ENCODE peak calls at places on chromosomes 7 and 10, in five cellular contexts. J, V, O, Y and U are unnamed samples.

GRCh38 chr7:107506683-107507339 is 37.0 kb downstream of the GPR22 start:
- DNase-seq in J (peak), V (no peak), O (no peak), Y (peak), U (no peak)

GRCh38 chr10:129761981-129762956 is 201.8 kb downstream of the EBF3 start:
- DNase-seq in J (peak), V (no peak), O (no peak), Y (no peak), U (no peak)

GRCh38 chr10:83680470-83680891 is 458.8 kb upstream of the GHITM start:
- DNase-seq in J (no peak), V (peak), O (no peak), Y (no peak), U (no peak)

GRCh38 chr10:101919026-101919784 is 75.6 kb upstream of the KCNIP2 start:
- DNase-seq in J (no peak), V (no peak), O (no peak), Y (no peak), U (no peak)

GRCh38 chr10:132862485-132863420 is 76.8 kb upstream of the NKX6-2 start:
- DNase-seq in J (peak), V (no peak), O (no peak), Y (no peak), U (no peak)

GRCh38 chr7:2431260-2431867 is 28.0 kb downstream of the CHST12 start:
- DNase-seq in J (no peak), V (peak), O (peak), Y (no peak), U (no peak)

GRCh38 chr10:30413996-30414576 is 19.9 kb upstream of the MAP3K8 start:
- DNase-seq in J (no peak), V (peak), O (peak), Y (peak), U (no peak)

GRCh38 chr7:2968176-2968575 is 75.5 kb downstream of the CARD11 start:
- DNase-seq in J (no peak), V (no peak), O (no peak), Y (no peak), U (no peak)

GRCh38 chr10:12559578-12560178 is 210.3 kb downstream of the CAMK1D start:
- DNase-seq in J (no peak), V (no peak), O (no peak), Y (no peak), U (no peak)

GRCh38 chr7:114432627-114433026 is 18.0 kb downstream of the FOXP2 start:
- DNase-seq in J (no peak), V (no peak), O (no peak), Y (no peak), U (no peak)

GRCh38 chr7:116542618-116543017 is 17.8 kb downstream of the CAV1 start:
- DNase-seq in J (no peak), V (no peak), O (no peak), Y (no peak), U (peak)

GRCh38 chr10:31604141-31604540 is 285.1 kb downstream of the ZEB1 start:
- DNase-seq in J (no peak), V (no peak), O (no peak), Y (no peak), U (no peak)

GRCh38 chr10:79084012-79084971 is 15.5 kb downstream of the ZMIZ1 start:
- DNase-seq in J (peak), V (peak), O (peak), Y (no peak), U (no peak)

GRCh38 chr7:30598121-30598876 is 3.6 kb downstream of the GARS1 start:
- DNase-seq in J (no peak), V (no peak), O (no peak), Y (no peak), U (no peak)

GRCh38 chr7:106405697-106406141 is 120.9 kb upstream of the NAMPT start:
- DNase-seq in J (no peak), V (peak), O (no peak), Y (no peak), U (no peak)

GRCh38 chr10:113045155-113046055 is 95.4 kb downstream of the TCF7L2 start:
- DNase-seq in J (peak), V (no peak), O (peak), Y (no peak), U (peak)

GRCh38 chr10:81914736-81915510 is 39.9 kb downstream of the NRG3 start:
- DNase-seq in J (no peak), V (no peak), O (no peak), Y (no peak), U (no peak)

GRCh38 chr10:6217621-6218020 is 14.9 kb downstream of the PFKFB3 start:
- DNase-seq in J (no peak), V (no peak), O (no peak), Y (no peak), U (no peak)

GRCh38 chr7:2807846-2808772 is 36.0 kb downstream of the GNA12 start:
- DNase-seq in J (no peak), V (no peak), O (no peak), Y (no peak), U (no peak)

GRCh38 chr10:132342553-132342952 is 10.6 kb downstream of the LRRC27 start:
- DNase-seq in J (no peak), V (no peak), O (no peak), Y (no peak), U (no peak)

GRCh38 chr7:93574269-93574645 is 267 bp downstream of the CALCR start:
- DNase-seq in J (peak), V (no peak), O (no peak), Y (no peak), U (no peak)

GRCh38 chr7:41334071-41334862 is 368.6 kb downstream of the INHBA start:
- DNase-seq in J (no peak), V (no peak), O (no peak), Y (no peak), U (no peak)

GRCh38 chr7:139720705-139721231 is 57.0 kb downstream of the HIPK2 start:
- DNase-seq in J (no peak), V (no peak), O (no peak), Y (no peak), U (no peak)

GRCh38 chr7:150972094-150972493 is 6.0 kb downstream of the KCNH2 start:
- DNase-seq in J (no peak), V (no peak), O (no peak), Y (no peak), U (no peak)

GRCh38 chr7:73394416-73394815 is 39.2 kb upstream of the FZD9 start:
- DNase-seq in J (no peak), V (no peak), O (no peak), Y (no peak), U (no peak)

GRCh38 chr10:53786236-53786635 is 1013.7 kb upstream of the MBL2 start:
- DNase-seq in J (no peak), V (no peak), O (peak), Y (no peak), U (no peak)

GRCh38 chr7:135922263-135922662 is 54.9 kb downstream of the MTPN start:
- DNase-seq in J (no peak), V (no peak), O (no peak), Y (no peak), U (no peak)

GRCh38 chr10:66804911-66805310 is 120.9 kb upstream of the LRRTM3 start:
- DNase-seq in J (no peak), V (no peak), O (no peak), Y (no peak), U (no peak)

GRCh38 chr10:28180654-28181053 is 122.2 kb downstream of the MPP7 start:
- DNase-seq in J (no peak), V (no peak), O (no peak), Y (peak), U (no peak)

GRCh38 chr7:64881461-64882287 is 21.4 kb upstream of the ZNF273 start:
- DNase-seq in J (no peak), V (no peak), O (no peak), Y (no peak), U (no peak)

GRCh38 chr10:57992321-57993077 is 275.2 kb downstream of the IPMK start:
- DNase-seq in J (no peak), V (peak), O (peak), Y (no peak), U (no peak)

GRCh38 chr10:114525368-114525949 is 121.2 kb upstream of the AFAP1L2 start:
- DNase-seq in J (no peak), V (no peak), O (no peak), Y (no peak), U (no peak)

GRCh38 chr10:116722736-116723427 is 19.5 kb downstream of the HSPA12A start:
- DNase-seq in J (no peak), V (no peak), O (no peak), Y (no peak), U (no peak)

GRCh38 chr7:7757576-7757975 is 39.2 kb upstream of the RPA3 start:
- DNase-seq in J (no peak), V (no peak), O (no peak), Y (no peak), U (no peak)

GRCh38 chr10:87930141-87930540 is 66.7 kb downstream of the PTEN start:
- DNase-seq in J (no peak), V (no peak), O (no peak), Y (no peak), U (no peak)

GRCh38 chr10:118422241-118422640 is 80.1 kb upstream of the FAM204A start:
- DNase-seq in J (no peak), V (no peak), O (no peak), Y (no peak), U (no peak)

GRCh38 chr7:102810916-102811315 is 62.1 kb downstream of the FAM185A start:
- DNase-seq in J (no peak), V (no peak), O (no peak), Y (no peak), U (no peak)

GRCh38 chr7:143334244-143334643 is 18.3 kb downstream of the CLCN1 start:
- DNase-seq in J (no peak), V (no peak), O (no peak), Y (no peak), U (no peak)

GRCh38 chr7:74483402-74484336 is 30.0 kb downstream of the GTF2IRD1 start:
- DNase-seq in J (no peak), V (no peak), O (peak), Y (no peak), U (no peak)
- H3K27ac ChIP-seq in J (peak), V (no peak), O (peak), Y (peak), U (peak)

GRCh38 chr10:1369197-1369596 is 313.0 kb downstream of the WDR37 start:
- DNase-seq in J (no peak), V (no peak), O (no peak), Y (no peak), U (no peak)
- TF ChIP-seq CTCF in J (no peak), V (no peak), O (no peak), Y (no peak), U (no peak)

DNA sequence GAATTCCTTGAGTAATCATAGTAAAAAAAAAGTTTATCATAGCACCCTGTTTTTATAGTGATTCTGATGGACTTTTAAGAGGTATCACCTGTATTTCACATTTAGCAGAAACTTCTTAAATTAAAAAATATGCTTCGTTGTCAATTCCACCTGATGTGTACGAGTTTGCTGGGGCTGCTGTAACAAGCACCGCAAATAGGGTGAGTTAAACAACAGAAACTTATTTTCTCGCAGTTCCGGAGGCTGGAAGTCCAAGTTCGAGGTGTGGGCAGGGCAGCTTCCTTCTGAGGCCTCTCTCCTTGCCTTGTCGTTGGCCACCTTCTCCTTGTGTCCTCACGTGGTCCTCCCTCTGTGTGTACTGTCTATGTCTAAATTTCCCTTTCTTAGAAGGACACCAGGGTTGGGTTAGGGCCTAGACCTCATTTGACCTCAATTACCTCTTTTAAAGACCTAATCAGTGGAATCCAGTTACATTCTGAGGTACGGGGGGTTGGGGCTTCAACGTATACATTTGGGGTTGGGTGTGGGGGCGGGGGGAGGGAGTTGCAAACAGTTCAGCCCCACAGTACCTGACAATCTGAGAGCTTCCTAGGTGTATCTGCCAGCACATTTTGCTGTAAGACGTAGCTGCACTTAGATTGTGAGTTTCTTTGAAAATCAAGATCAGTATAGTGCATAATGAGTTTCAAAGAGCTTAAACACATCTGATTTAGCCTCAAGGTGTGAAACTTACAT is 72.7 kb downstream of the RBM33 start:
- DNase-seq in J (no peak), V (no peak), O (no peak), Y (no peak), U (no peak)
- H3K27ac ChIP-seq in J (no peak), V (no peak), O (no peak), Y (no peak), U (no peak)

GRCh38 chr10:21020545-21020944 is 123.4 kb upstream of the NEBL start:
- DNase-seq in J (no peak), V (peak), O (peak), Y (peak), U (no peak)

GRCh38 chr10:21021231-21021630 is 124.1 kb upstream of the NEBL start:
- DNase-seq in J (no peak), V (no peak), O (no peak), Y (no peak), U (no peak)

GRCh38 chr10:21022821-21023220 is 125.7 kb upstream of the NEBL start:
- DNase-seq in J (no peak), V (no peak), O (no peak), Y (no peak), U (no peak)

DNA sequence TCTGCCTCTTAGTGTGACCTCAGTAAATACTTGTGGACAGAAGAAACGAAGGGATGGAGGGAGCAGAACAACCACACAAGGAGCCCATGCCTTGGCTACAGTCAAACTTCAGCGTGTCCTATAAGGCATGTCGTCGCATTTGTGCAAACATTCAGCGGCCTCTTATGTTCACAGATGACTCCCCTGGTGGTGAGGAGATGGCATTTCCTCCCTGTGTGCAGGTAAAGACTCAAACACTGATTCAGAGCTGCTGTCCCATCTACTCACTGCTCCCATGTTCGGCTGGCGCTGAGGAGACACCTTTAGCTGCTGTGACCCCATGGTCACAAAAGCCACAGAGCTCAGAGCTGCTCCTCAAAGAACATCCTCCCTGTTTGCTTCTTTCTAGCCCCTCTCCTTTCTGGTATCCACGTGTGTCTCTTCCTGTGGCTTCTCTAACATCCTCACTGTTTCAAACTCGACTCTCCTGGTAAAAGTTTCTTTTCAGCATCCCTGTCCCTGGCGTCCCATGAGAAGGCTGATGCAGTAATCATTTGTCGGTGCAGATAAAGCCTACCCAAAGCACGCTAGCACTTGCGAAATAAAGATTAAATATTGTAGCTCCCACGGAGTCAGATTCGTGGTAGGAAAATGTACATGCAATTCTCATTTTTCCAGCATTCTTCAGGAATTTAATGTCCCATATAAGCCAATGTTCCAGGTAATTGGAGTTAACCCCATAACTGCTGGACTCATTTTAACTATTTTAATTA is 124.9 kb upstream of the NEBL start:
- DNase-seq in J (no peak), V (no peak), O (peak), Y (no peak), U (no peak)
- TF ChIP-seq CTCF in J (no peak), V (peak), O (no peak), Y (peak), U (no peak)

GRCh38 chr7:52747817-52748216 is 287.6 kb upstream of the POM121L12 start:
- DNase-seq in J (no peak), V (no peak), O (no peak), Y (no peak), U (no peak)

GRCh38 chr7:52753855-52754254 is 281.6 kb upstream of the POM121L12 start:
- DNase-seq in J (no peak), V (no peak), O (no peak), Y (no peak), U (no peak)

GRCh38 chr7:52749880-52750279 is 285.6 kb upstream of the POM121L12 start:
- DNase-seq in J (no peak), V (no peak), O (no peak), Y (no peak), U (no peak)
- H3K27ac ChIP-seq in J (no peak), V (no peak), O (no peak), Y (no peak), U (no peak)

GRCh38 chr10:103879831-103880230 is 24.5 kb upstream of the SH3PXD2A start:
- DNase-seq in J (no peak), V (no peak), O (no peak), Y (no peak), U (no peak)
- TF ChIP-seq CTCF in J (no peak), V (no peak), O (no peak), Y (no peak), U (no peak)

GRCh38 chr10:52319926-52320325 is 5.8 kb downstream of the DKK1 start:
- DNase-seq in J (no peak), V (no peak), O (no peak), Y (no peak), U (no peak)
- H3K27ac ChIP-seq in J (no peak), V (no peak), O (peak), Y (peak), U (no peak)